ENCODE peak calls at places on chromosome 12, in four cellular contexts. X is BJ, O is upper lobe of left lung, F is gastrocnemius medialis. G is an unnamed sample.

GRCh38 chr12:57833672-57834071 is 12.9 kb downstream of the CTDSP2 start:
- DNase-seq in O (no peak), F (no peak), X (no peak), G (no peak)

GRCh38 chr12:105319691-105320209 is 10.7 kb upstream of the C12orf75 start:
- DNase-seq in O (no peak), F (no peak), X (no peak), G (no peak)

GRCh38 chr12:30719060-30719459 is 23.4 kb upstream of the IPO8 start:
- DNase-seq in X (peak; percentile 65), F (no peak), O (no peak), G (peak; percentile 74)

GRCh38 chr12:94481734-94482133 is 22.1 kb upstream of the CEP83 start:
- DNase-seq in O (no peak), F (no peak), X (no peak), G (no peak)

GRCh38 chr12:72102150-72102549 is 163.5 kb downstream of the TPH2 start:
- DNase-seq in F (no peak), O (no peak), X (no peak), G (no peak)

GRCh38 chr12:109044241-109044640 is 8.1 kb upstream of the USP30 start:
- DNase-seq in O (no peak), X (no peak), F (no peak), G (no peak)

GRCh38 chr12:32917094-32917611 is 20.6 kb upstream of the PKP2 start:
- DNase-seq in F (no peak), X (no peak), O (no peak), G (no peak)

GRCh38 chr12:113240395-113240794 is 19.1 kb downstream of the TPCN1 start:
- DNase-seq in F (no peak), X (no peak), O (no peak), G (no peak)

GRCh38 chr12:4562034-4562657 is at the start of gene DYRK4:
- DNase-seq in X (no peak), O (peak; percentile 89), F (peak; percentile 47), G (no peak)

GRCh38 chr12:103800252-103800771 is 40.7 kb downstream of the NT5DC3 start:
- DNase-seq in X (no peak), O (no peak), F (peak; percentile 77), G (no peak)

GRCh38 chr12:50505386-50505827 is 622 bp downstream of the DIP2B start:
- DNase-seq in O (no peak), F (no peak), X (no peak), G (no peak)

GRCh38 chr12:124347805-124348658 is 53.1 kb downstream of the RFLNA start:
- DNase-seq in F (no peak), X (no peak), O (peak; percentile 73), G (no peak)

GRCh38 chr12:117622087-117622486 is 260.7 kb upstream of the NOS1 start:
- DNase-seq in X (no peak), F (no peak), O (no peak), G (no peak)

DNA sequence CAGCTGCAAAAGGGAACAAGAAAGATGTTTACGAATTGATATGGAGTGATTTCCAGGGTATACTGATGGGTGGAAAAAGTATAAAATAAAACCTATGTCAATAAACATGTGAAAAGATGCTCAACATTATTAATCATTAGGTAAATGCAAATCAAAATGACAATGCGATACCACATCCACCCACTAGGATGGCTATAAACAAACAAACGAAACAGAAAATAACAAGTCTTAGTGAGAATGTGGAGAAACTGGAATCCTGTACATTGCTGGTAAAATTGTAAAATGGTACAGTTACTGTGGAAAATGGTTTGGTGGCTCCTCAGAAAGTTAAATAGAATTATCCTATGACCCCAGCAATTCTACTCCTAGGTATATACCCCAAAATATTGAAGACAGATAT is 9.5 kb upstream of the BEST3 start:
- DNase-seq in O (no peak), F (no peak), X (no peak), G (no peak)
- TF ChIP-seq CTCF in O (no peak), F (no peak), X (no peak), G (no peak)

DNA sequence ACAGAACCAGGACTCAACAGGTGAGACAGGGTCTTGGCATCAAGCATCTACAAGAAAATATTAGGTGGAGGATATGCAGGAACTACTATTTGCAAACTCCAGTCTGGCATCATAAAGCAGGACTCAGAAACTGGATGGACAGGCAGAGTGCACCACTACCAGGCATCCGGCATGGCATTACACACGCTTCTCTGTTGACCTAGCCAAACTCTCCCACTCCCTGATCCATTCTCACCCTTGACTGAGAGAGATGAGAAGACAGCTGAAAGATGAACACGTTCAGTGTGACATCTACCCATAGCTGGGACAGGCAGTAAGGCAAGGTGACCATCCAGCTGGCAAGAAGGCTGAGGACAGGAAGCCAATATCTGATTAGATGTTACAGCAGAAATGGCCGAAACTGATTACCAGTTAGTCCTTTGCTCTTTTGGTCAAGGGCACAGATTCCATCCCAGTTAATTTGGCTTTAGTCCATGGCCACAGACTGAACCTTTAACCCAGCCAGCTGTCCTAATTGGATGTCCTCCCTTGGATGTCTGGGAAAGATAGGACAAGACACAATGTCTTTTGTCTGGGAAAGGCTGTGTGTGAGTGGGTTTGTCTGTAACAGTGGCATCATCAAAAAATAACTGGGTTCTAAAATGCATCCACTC is 71.6 kb downstream of the BBS10 start:
- DNase-seq in O (no peak), F (no peak), X (no peak), G (no peak)
- TF ChIP-seq CTCF in O (no peak), F (no peak), X (no peak), G (no peak)

DNA sequence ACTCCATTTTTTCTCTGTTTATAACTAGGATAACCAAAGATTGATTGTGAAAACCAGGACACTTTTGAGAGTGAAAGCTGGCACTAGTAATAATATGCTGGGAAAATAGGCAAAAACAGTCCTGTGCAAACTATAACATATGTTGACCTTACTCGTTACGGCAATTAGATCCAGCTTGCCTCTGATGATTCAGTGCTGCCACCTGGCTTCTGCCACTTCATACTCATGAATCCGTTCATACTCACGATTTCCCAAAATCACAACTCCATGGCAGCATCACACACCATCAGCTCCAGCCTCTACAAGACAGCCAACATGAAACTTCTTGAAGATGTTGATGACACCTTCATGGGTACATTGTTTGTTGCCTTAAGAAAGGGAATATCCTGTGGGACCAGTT is 49.1 kb upstream of the CAND1 start:
- DNase-seq in F (no peak), O (no peak), X (no peak), G (no peak)
- TF ChIP-seq CTCF in F (no peak), O (no peak), X (peak; percentile 9), G (no peak)

GRCh38 chr12:33944703-33945437 is 77.4 kb upstream of the ALG10 start:
- DNase-seq in X (no peak), O (no peak), F (no peak), G (no peak)
- TF ChIP-seq CTCF in X (no peak), O (no peak), F (no peak), G (no peak)

GRCh38 chr12:110933326-110933974 is 13.1 kb upstream of the MYL2 start:
- DNase-seq in F (no peak), X (no peak), O (no peak), G (no peak)

GRCh38 chr12:110930348-110931314 is 10.3 kb upstream of the MYL2 start:
- DNase-seq in F (no peak), O (no peak), X (no peak), G (no peak)

GRCh38 chr12:110934093-110934852 is 13.9 kb upstream of the MYL2 start:
- DNase-seq in O (no peak), X (no peak), F (peak; percentile 84), G (no peak)

GRCh38 chr12:110931315-110931728 is 10.9 kb upstream of the MYL2 start:
- DNase-seq in X (no peak), F (peak; percentile 75), O (peak; percentile 52), G (no peak)

DNA sequence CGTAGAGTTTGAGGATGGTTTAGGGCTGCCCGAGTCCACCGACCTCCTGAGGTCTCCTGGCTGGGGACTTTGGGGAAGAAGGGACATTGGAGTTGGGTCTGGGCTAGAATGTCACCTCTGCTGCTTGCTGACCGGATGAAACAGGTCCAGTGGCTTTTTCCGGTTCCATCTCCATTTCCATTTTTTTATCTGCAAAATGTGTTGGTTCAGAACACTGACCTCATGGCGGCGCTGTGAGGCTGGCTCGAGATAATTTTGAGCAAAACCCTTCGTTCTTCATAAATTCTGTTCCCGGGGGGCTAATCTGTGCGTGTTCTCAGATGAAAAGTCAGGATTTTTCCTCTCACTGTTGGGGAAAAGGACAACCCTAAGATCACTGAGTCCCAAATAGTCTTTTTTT is 11.7 kb upstream of the MYL2 start:
- DNase-seq in X (no peak), F (no peak), O (no peak), G (no peak)
- TF ChIP-seq CTCF in X (peak; percentile 10), F (no peak), O (no peak), G (peak; percentile 19)

DNA sequence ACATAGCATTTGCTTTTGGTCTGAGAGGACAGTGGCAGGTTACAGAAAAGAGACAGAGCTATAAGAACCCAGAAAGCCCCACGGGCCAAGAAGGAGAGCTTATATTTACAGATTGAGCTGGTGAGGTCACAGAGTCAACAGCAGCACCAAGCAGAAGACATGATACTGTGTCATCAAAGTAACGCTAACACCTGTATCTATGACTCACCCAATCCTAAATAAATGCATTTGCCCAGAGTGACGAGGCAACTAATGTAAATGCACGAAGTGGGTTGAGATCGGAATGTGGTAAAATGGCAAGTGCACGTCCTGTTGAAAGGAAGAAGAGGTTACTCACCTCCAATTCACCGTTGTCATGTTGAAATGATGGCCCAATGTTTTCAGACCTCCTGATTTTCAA is 6.7 kb upstream of the CD163L1 start:
- DNase-seq in X (no peak), O (no peak), F (no peak), G (no peak)
- TF ChIP-seq CTCF in X (no peak), O (no peak), F (no peak), G (no peak)

GRCh38 chr12:52695039-52695438 is 8.3 kb downstream of the KRT77 start:
- DNase-seq in F (no peak), X (no peak), O (no peak), G (no peak)

GRCh38 chr12:52698634-52699340 is 4.5 kb downstream of the KRT77 start:
- DNase-seq in O (peak; percentile 24), X (no peak), F (no peak), G (no peak)

GRCh38 chr12:52699373-52699772 is 4.0 kb downstream of the KRT77 start:
- DNase-seq in O (no peak), F (no peak), X (no peak), G (no peak)

GRCh38 chr12:52696588-52696987 is 6.7 kb downstream of the KRT77 start:
- DNase-seq in O (no peak), F (no peak), X (no peak), G (no peak)

GRCh38 chr12:52697058-52697582 is 6.2 kb downstream of the KRT77 start:
- DNase-seq in F (no peak), O (no peak), X (no peak), G (no peak)
- TF ChIP-seq CTCF in F (no peak), O (no peak), X (no peak), G (no peak)

GRCh38 chr12:58833844-58834243 is 86.5 kb downstream of the LRIG3 start:
- DNase-seq in O (no peak), X (no peak), F (no peak), G (no peak)
- TF ChIP-seq CTCF in O (no peak), X (no peak), F (no peak), G (no peak)

DNA sequence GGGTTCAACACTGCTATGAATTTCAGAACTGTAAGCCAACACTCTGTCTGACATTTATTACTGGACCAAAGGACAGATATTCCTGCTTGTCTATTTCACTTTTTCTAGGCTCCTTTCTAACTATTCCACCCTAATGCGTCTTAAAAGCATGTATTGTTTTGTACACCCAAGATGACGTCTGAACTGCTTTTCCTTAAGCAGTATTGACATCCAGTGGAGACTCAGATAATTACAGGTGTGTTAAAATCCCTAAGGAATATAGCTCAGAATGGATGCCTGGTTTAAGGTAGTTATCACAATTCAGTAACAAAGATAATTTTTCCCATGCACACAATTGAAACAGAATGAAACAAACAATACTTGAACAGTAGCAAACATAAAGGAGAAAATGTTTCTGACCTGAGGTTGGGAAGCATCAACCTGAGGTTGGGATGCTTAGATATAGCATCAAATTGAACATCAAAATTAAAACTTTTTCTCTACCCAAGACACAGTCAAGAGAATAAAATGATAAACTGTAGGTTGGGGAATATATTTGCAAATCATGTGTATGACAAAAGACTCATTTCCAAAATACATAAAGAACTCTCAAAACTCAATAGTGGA is 93.7 kb upstream of the PTPRR start:
- DNase-seq in X (no peak), F (no peak), O (no peak), G (no peak)
- TF ChIP-seq CTCF in X (no peak), F (no peak), O (peak; percentile 74), G (no peak)